ENCODE peak calls at places on chromosomes 2 and 18, in five cellular contexts. X is stromal cell of bone marrow, P is neuronal stem cell, T is mucosa of gallbladder, G is RCC 7860. C is an unnamed sample.

GRCh38 chr2:174035981-174036742 is 71.0 kb upstream of the SP3 start:
- DNase-seq in X (no peak), P (no peak), T (no peak), G (peak; percentile 63), C (no peak)

GRCh38 chr18:13178976-13179375 is 39.6 kb upstream of the LDLRAD4 start:
- DNase-seq in X (no peak), P (no peak), T (no peak), G (peak; percentile 35), C (peak; percentile 30)

GRCh38 chr2:65431417-65432226 is 777 bp downstream of the SPRED2 start:
- DNase-seq in X (no peak), P (peak; percentile 44), T (peak; percentile 23), G (no peak), C (peak; percentile 37)

GRCh38 chr2:85834456-85834855 is 54.3 kb downstream of the ST3GAL5 start:
- DNase-seq in X (no peak), P (no peak), T (no peak), G (no peak), C (no peak)

GRCh38 chr18:62281684-62282083 is 43.4 kb upstream of the TNFRSF11A start:
- DNase-seq in X (peak; percentile 86), P (no peak), T (no peak), G (peak; percentile 20), C (no peak)

GRCh38 chr2:25832897-25833296 is 45.4 kb downstream of the ASXL2 start:
- DNase-seq in X (no peak), P (no peak), T (no peak), G (no peak), C (no peak)

GRCh38 chr2:172888704-172889103 is 153.1 kb downstream of the RAPGEF4 start:
- DNase-seq in X (no peak), P (no peak), T (no peak), G (no peak), C (no peak)

GRCh38 chr18:27008575-27008974 is 143.1 kb upstream of the AQP4 start:
- DNase-seq in X (no peak), P (no peak), T (no peak), G (no peak), C (no peak)

GRCh38 chr18:58567453-58568196 is 61.3 kb downstream of the ALPK2 start:
- DNase-seq in X (peak; percentile 96), P (no peak), T (no peak), G (peak; percentile 71), C (no peak)

GRCh38 chr18:33611525-33612135 is 33.6 kb downstream of the ASXL3 start:
- DNase-seq in X (no peak), P (no peak), T (no peak), G (no peak), C (no peak)

GRCh38 chr2:30872797-30873196 is 65.6 kb upstream of the CAPN13 start:
- DNase-seq in X (no peak), P (no peak), T (no peak), G (no peak), C (no peak)

GRCh38 chr2:7004641-7005040 is 87.4 kb downstream of the RNF144A start:
- DNase-seq in X (no peak), P (no peak), T (no peak), G (no peak), C (no peak)

GRCh38 chr18:28455971-28456370 is 279.0 kb upstream of the CDH2 start:
- DNase-seq in X (no peak), P (no peak), T (no peak), G (no peak), C (no peak)

GRCh38 chr18:63604791-63605567 is 17.8 kb downstream of the SERPINB13 start:
- DNase-seq in X (no peak), P (no peak), T (no peak), G (no peak), C (no peak)

GRCh38 chr2:130850788-130851623 is 14.3 kb downstream of the ARHGEF4 start:
- DNase-seq in X (no peak), P (no peak), T (no peak), G (no peak), C (no peak)

GRCh38 chr2:5391361-5391760 is 300.8 kb upstream of the SOX11 start:
- DNase-seq in X (no peak), P (no peak), T (no peak), G (no peak), C (no peak)

GRCh38 chr2:10490806-10491291 is 42.7 kb upstream of the ODC1 start:
- DNase-seq in X (no peak), P (no peak), T (peak; percentile 57), G (no peak), C (peak; percentile 96)

GRCh38 chr2:84458436-84459027 is 548 bp downstream of the SUCLG1 start:
- DNase-seq in X (no peak), P (no peak), T (no peak), G (no peak), C (peak; percentile 33)

GRCh38 chr2:26429779-26430654 is 28.3 kb downstream of the DRC1 start:
- DNase-seq in X (no peak), P (no peak), T (no peak), G (no peak), C (no peak)

C was measured in small intestine.